ENCODE peak calls at places on chromosomes 1 and 21, in ten cellular contexts. One of them, this sample, is unnamed. For H3K36me3, the result is how much of the 10 kb centered on the place peaks cover.

GRCh38 chr1:30242178-30242577 is 481.2 kb downstream of the MATN1 start:
- DNase-seq in ovary: no peak
- DNase-seq in gastrocnemius medialis: no peak
- DNase-seq in tibial nerve: no peak
- DNase-seq in IMR-90: no peak
- DNase-seq in breast epithelium: no peak
- DNase-seq in stomach: no peak
- DNase-seq in suprapubic skin: no peak
- DNase-seq in right lobe of liver: no peak
- DNase-seq in transverse colon: no peak
- DNase-seq in this sample: no peak

GRCh38 chr1:97680894-97681293 is 239.9 kb downstream of the DPYD start:
- DNase-seq in gastrocnemius medialis: no peak
- DNase-seq in stomach: no peak
- DNase-seq in transverse colon: no peak
- DNase-seq in breast epithelium: no peak
- DNase-seq in right lobe of liver: no peak
- DNase-seq in ovary: no peak
- DNase-seq in tibial nerve: no peak
- DNase-seq in suprapubic skin: no peak
- DNase-seq in IMR-90: peak
- DNase-seq in this sample: no peak

GRCh38 chr1:26190373-26190987 is at the start of gene CATSPER4:
- DNase-seq in tibial nerve: no peak
- DNase-seq in right lobe of liver: no peak
- DNase-seq in breast epithelium: no peak
- DNase-seq in gastrocnemius medialis: no peak
- DNase-seq in suprapubic skin: no peak
- DNase-seq in IMR-90: no peak
- DNase-seq in stomach: no peak
- DNase-seq in transverse colon: no peak
- DNase-seq in ovary: no peak
- DNase-seq in this sample: no peak

GRCh38 chr1:81554108-81554507 is 246.6 kb upstream of the ADGRL2 start:
- DNase-seq in IMR-90: no peak
- DNase-seq in transverse colon: no peak
- DNase-seq in right lobe of liver: no peak
- DNase-seq in tibial nerve: no peak
- DNase-seq in breast epithelium: no peak
- DNase-seq in suprapubic skin: no peak
- DNase-seq in ovary: no peak
- DNase-seq in gastrocnemius medialis: no peak
- DNase-seq in stomach: no peak
- DNase-seq in this sample: no peak

GRCh38 chr1:52926864-52927218 is 235 bp upstream of the SCP2 start:
- DNase-seq in gastrocnemius medialis: no peak
- DNase-seq in transverse colon: no peak
- DNase-seq in tibial nerve: no peak
- DNase-seq in ovary: no peak
- DNase-seq in stomach: no peak
- DNase-seq in suprapubic skin: no peak
- DNase-seq in breast epithelium: no peak
- DNase-seq in IMR-90: no peak
- DNase-seq in right lobe of liver: no peak
- DNase-seq in this sample: no peak

GRCh38 chr1:45246760-45247159 is 40.4 kb upstream of the ZSWIM5 start:
- DNase-seq in IMR-90: peak
- DNase-seq in right lobe of liver: no peak
- DNase-seq in stomach: no peak
- DNase-seq in suprapubic skin: no peak
- DNase-seq in transverse colon: no peak
- DNase-seq in gastrocnemius medialis: no peak
- DNase-seq in tibial nerve: no peak
- DNase-seq in breast epithelium: no peak
- DNase-seq in ovary: no peak
- DNase-seq in this sample: no peak

GRCh38 chr1:51749151-51749550 is 129.4 kb downstream of the NRDC start:
- DNase-seq in suprapubic skin: no peak
- DNase-seq in breast epithelium: no peak
- DNase-seq in transverse colon: no peak
- DNase-seq in ovary: no peak
- DNase-seq in IMR-90: no peak
- DNase-seq in tibial nerve: no peak
- DNase-seq in right lobe of liver: no peak
- DNase-seq in stomach: no peak
- DNase-seq in gastrocnemius medialis: no peak
- DNase-seq in this sample: no peak

GRCh38 chr1:109790735-109791494 is 27.2 kb upstream of the EPS8L3 start:
- DNase-seq in transverse colon: peak
- DNase-seq in ovary: peak
- DNase-seq in IMR-90: peak
- DNase-seq in tibial nerve: no peak
- DNase-seq in breast epithelium: no peak
- DNase-seq in gastrocnemius medialis: no peak
- DNase-seq in stomach: peak
- DNase-seq in right lobe of liver: peak
- DNase-seq in suprapubic skin: peak
- DNase-seq in this sample: peak

GRCh38 chr1:6448749-6449631 is 17.0 kb downstream of the TNFRSF25 start:
- DNase-seq in gastrocnemius medialis: no peak
- DNase-seq in suprapubic skin: no peak
- DNase-seq in breast epithelium: no peak
- DNase-seq in transverse colon: peak
- DNase-seq in ovary: no peak
- DNase-seq in IMR-90: no peak
- DNase-seq in right lobe of liver: peak
- DNase-seq in stomach: peak
- DNase-seq in tibial nerve: no peak
- DNase-seq in this sample: no peak

GRCh38 chr1:51192213-51192843 is 43.7 kb upstream of the RNF11 start:
- DNase-seq in suprapubic skin: peak
- DNase-seq in stomach: peak
- DNase-seq in transverse colon: peak
- DNase-seq in tibial nerve: peak
- DNase-seq in ovary: peak
- DNase-seq in gastrocnemius medialis: peak
- DNase-seq in right lobe of liver: peak
- DNase-seq in breast epithelium: peak
- DNase-seq in IMR-90: peak
- DNase-seq in this sample: peak

GRCh38 chr1:239186487-239186886 is 199.9 kb upstream of the CHRM3 start:
- DNase-seq in right lobe of liver: no peak
- DNase-seq in gastrocnemius medialis: no peak
- DNase-seq in IMR-90: no peak
- DNase-seq in transverse colon: no peak
- DNase-seq in tibial nerve: no peak
- DNase-seq in stomach: no peak
- DNase-seq in breast epithelium: no peak
- DNase-seq in suprapubic skin: no peak
- DNase-seq in ovary: no peak
- DNase-seq in this sample: no peak

GRCh38 chr1:93111561-93111960 is 32.5 kb downstream of the MTF2 start:
- DNase-seq in tibial nerve: no peak
- DNase-seq in suprapubic skin: no peak
- DNase-seq in ovary: no peak
- DNase-seq in breast epithelium: no peak
- DNase-seq in transverse colon: no peak
- DNase-seq in gastrocnemius medialis: no peak
- DNase-seq in right lobe of liver: no peak
- DNase-seq in IMR-90: peak
- DNase-seq in stomach: no peak
- DNase-seq in this sample: no peak

GRCh38 chr1:38690790-38691189 is 168.8 kb downstream of the RRAGC start:
- DNase-seq in ovary: no peak
- DNase-seq in suprapubic skin: no peak
- DNase-seq in IMR-90: peak
- DNase-seq in transverse colon: no peak
- DNase-seq in stomach: no peak
- DNase-seq in breast epithelium: no peak
- DNase-seq in gastrocnemius medialis: no peak
- DNase-seq in tibial nerve: no peak
- DNase-seq in right lobe of liver: no peak
- DNase-seq in this sample: no peak

GRCh38 chr1:21663251-21663950 is 5.8 kb downstream of the RAP1GAP start:
- DNase-seq in tibial nerve: no peak
- DNase-seq in IMR-90: no peak
- DNase-seq in breast epithelium: no peak
- DNase-seq in ovary: no peak
- DNase-seq in gastrocnemius medialis: no peak
- DNase-seq in stomach: peak
- DNase-seq in transverse colon: no peak
- DNase-seq in suprapubic skin: peak
- DNase-seq in right lobe of liver: peak
- DNase-seq in this sample: peak

GRCh38 chr21:34939673-34940321 is 109.3 kb downstream of the RUNX1 start:
- DNase-seq in transverse colon: no peak
- DNase-seq in right lobe of liver: no peak
- DNase-seq in IMR-90: no peak
- DNase-seq in ovary: no peak
- DNase-seq in gastrocnemius medialis: no peak
- DNase-seq in stomach: no peak
- DNase-seq in breast epithelium: no peak
- DNase-seq in tibial nerve: no peak
- DNase-seq in suprapubic skin: no peak
- DNase-seq in this sample: no peak

GRCh38 chr1:161973924-161974845 is 49.5 kb downstream of the OLFML2B start:
- DNase-seq in IMR-90: no peak
- DNase-seq in gastrocnemius medialis: peak
- DNase-seq in tibial nerve: no peak
- DNase-seq in transverse colon: no peak
- DNase-seq in suprapubic skin: no peak
- DNase-seq in breast epithelium: no peak
- DNase-seq in ovary: no peak
- DNase-seq in right lobe of liver: peak
- DNase-seq in stomach: no peak
- DNase-seq in this sample: peak
- H3K36me3 ChIP-seq in IMR-90: under half
- H3K36me3 ChIP-seq in gastrocnemius medialis: under half
- H3K36me3 ChIP-seq in tibial nerve: under half
- H3K36me3 ChIP-seq in transverse colon: under half
- H3K36me3 ChIP-seq in suprapubic skin: under half
- H3K36me3 ChIP-seq in breast epithelium: under half
- H3K36me3 ChIP-seq in ovary: under half
- H3K36me3 ChIP-seq in right lobe of liver: under half
- H3K36me3 ChIP-seq in stomach: under half
- H3K36me3 ChIP-seq in this sample: under half

GRCh38 chr1:89633103-89633744 is at the start of gene LRRC8C:
- DNase-seq in breast epithelium: peak
- DNase-seq in stomach: peak
- DNase-seq in tibial nerve: no peak
- DNase-seq in IMR-90: peak
- DNase-seq in ovary: peak
- DNase-seq in transverse colon: peak
- DNase-seq in right lobe of liver: no peak
- DNase-seq in suprapubic skin: peak
- DNase-seq in gastrocnemius medialis: no peak
- DNase-seq in this sample: peak
- TF ChIP-seq POLR2A in breast epithelium: no peak
- TF ChIP-seq POLR2A in stomach: no peak
- TF ChIP-seq POLR2A in tibial nerve: peak
- TF ChIP-seq POLR2A in IMR-90: peak
- TF ChIP-seq POLR2A in ovary: no peak
- TF ChIP-seq POLR2A in transverse colon: no peak
- TF ChIP-seq POLR2A in right lobe of liver: no peak
- TF ChIP-seq POLR2A in suprapubic skin: no peak
- TF ChIP-seq POLR2A in gastrocnemius medialis: peak
- TF ChIP-seq POLR2A in this sample: peak

DNA sequence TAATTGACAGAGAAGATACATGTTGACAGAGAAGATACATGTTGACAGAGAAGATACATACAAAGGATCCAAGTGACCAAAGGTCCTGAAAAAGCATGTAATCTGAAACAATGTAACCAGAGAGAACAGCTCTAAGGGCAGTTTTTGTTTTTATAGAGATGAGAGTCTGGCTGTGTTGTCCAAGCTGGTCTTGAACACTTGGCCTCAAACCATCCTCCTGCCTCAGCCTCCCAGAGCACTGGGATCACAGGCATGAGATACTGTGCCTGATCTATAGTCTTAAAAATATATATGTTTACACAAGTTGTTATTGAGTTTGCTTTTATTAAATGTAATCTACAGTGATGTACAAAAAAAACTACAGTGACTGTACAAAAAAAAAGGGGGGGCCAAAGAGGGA is 12.5 kb downstream of the MEAF6 start:
- DNase-seq in suprapubic skin: no peak
- DNase-seq in transverse colon: no peak
- DNase-seq in IMR-90: no peak
- DNase-seq in ovary: no peak
- DNase-seq in tibial nerve: no peak
- DNase-seq in stomach: no peak
- DNase-seq in right lobe of liver: no peak
- DNase-seq in breast epithelium: no peak
- DNase-seq in gastrocnemius medialis: no peak
- DNase-seq in this sample: no peak
- H3K36me3 ChIP-seq in suprapubic skin: half or more
- H3K36me3 ChIP-seq in transverse colon: under half
- H3K36me3 ChIP-seq in IMR-90: under half
- H3K36me3 ChIP-seq in ovary: under half
- H3K36me3 ChIP-seq in tibial nerve: under half
- H3K36me3 ChIP-seq in stomach: half or more
- H3K36me3 ChIP-seq in right lobe of liver: under half
- H3K36me3 ChIP-seq in breast epithelium: under half
- H3K36me3 ChIP-seq in gastrocnemius medialis: under half
- H3K36me3 ChIP-seq in this sample: under half

DNA sequence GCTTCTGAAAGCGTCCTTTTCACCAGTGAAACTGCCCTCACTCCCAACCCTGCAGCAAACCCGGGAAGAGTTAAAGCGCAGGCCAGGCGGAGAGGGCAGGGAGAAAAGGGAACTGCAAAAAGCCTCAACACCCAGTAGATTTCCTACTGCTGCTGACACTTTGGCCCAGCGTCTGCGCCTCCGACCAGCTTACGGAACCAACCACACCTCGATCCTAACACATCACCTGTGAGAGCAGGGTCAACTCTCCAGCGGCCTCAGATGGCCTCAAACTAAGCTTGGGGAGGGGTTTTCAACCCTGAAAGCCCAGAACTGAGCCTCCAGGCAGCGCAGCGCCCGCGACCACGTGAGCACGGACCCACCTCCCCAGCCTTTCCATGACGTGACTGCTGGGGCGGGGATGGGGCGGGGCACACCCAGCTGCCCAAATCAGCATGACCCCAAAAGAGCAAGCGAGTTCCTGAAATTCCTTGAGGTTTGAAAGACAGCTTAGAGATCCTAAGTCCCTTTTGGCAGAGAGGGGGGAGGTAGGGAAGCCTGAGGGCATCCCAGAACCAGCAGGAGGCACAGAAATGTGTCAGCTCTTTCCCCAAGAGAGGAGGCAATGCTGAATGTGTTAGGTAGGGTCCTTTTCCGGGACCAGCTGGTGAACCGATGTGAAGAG is 59.1 kb downstream of the ITPKB start:
- DNase-seq in ovary: peak
- DNase-seq in IMR-90: peak
- DNase-seq in suprapubic skin: peak
- DNase-seq in breast epithelium: peak
- DNase-seq in right lobe of liver: peak
- DNase-seq in transverse colon: peak
- DNase-seq in gastrocnemius medialis: peak
- DNase-seq in tibial nerve: peak
- DNase-seq in stomach: peak
- DNase-seq in this sample: peak
- TF ChIP-seq POLR2A in ovary: peak
- TF ChIP-seq POLR2A in IMR-90: no peak
- TF ChIP-seq POLR2A in suprapubic skin: peak
- TF ChIP-seq POLR2A in breast epithelium: no peak
- TF ChIP-seq POLR2A in right lobe of liver: peak
- TF ChIP-seq POLR2A in transverse colon: peak
- TF ChIP-seq POLR2A in gastrocnemius medialis: peak
- TF ChIP-seq POLR2A in tibial nerve: peak
- TF ChIP-seq POLR2A in stomach: no peak
- TF ChIP-seq POLR2A in this sample: peak

This sample was measured in heart left ventricle.